ENCODE peak calls at places on chromosomes 5 and 9, in seven cellular contexts. K, G, H, O, M, Q and I are unnamed samples.

GRCh38 chr5:170233358-170233892 is 640 bp downstream of the C5orf58 start:
- DNase-seq in K (no peak), G (no peak), H (no peak), O (no peak), M (no peak), Q (no peak), I (no peak)

GRCh38 chr5:26553079-26553478 is 485.3 kb downstream of the CDH9 start:
- DNase-seq in K (no peak), G (peak), H (no peak), O (no peak), M (no peak), Q (no peak), I (no peak)

GRCh38 chr9:129107651-129108050 is 2.9 kb downstream of the CRAT start:
- DNase-seq in K (no peak), G (no peak), H (no peak), O (no peak), M (no peak), Q (no peak), I (no peak)

GRCh38 chr9:113056191-113057106 is at the start of gene ZFP37:
- DNase-seq in K (peak), G (peak), H (peak), O (peak), M (peak), Q (peak), I (peak)

GRCh38 chr5:7886849-7887460 is 18.0 kb downstream of the MTRR start:
- DNase-seq in K (peak), G (peak), H (no peak), O (no peak), M (no peak), Q (no peak), I (peak)

GRCh38 chr9:80928697-80929096 is 760.6 kb downstream of the TLE1 start:
- DNase-seq in K (no peak), G (no peak), H (no peak), O (no peak), M (no peak), Q (no peak), I (no peak)

GRCh38 chr9:2281031-2281802 is 266.1 kb downstream of the SMARCA2 start:
- DNase-seq in K (no peak), G (peak), H (no peak), O (no peak), M (no peak), Q (no peak), I (no peak)

GRCh38 chr5:15791274-15791673 is 291.3 kb downstream of the FBXL7 start:
- DNase-seq in K (no peak), G (no peak), H (no peak), O (no peak), M (no peak), Q (no peak), I (no peak)

GRCh38 chr5:148729182-148729581 is 74.9 kb upstream of the HTR4 start:
- DNase-seq in K (no peak), G (no peak), H (no peak), O (no peak), M (no peak), Q (peak), I (no peak)

GRCh38 chr5:36613241-36613640 is 6.8 kb downstream of the SLC1A3 start:
- DNase-seq in K (no peak), G (no peak), H (no peak), O (no peak), M (no peak), Q (no peak), I (no peak)

GRCh38 chr9:113998529-113999255 is 79.4 kb downstream of the AMBP start:
- DNase-seq in K (no peak), G (no peak), H (no peak), O (no peak), M (no peak), Q (no peak), I (no peak)

GRCh38 chr5:6383376-6383775 is 5.0 kb upstream of the MED10 start:
- DNase-seq in K (no peak), G (no peak), H (no peak), O (no peak), M (no peak), Q (no peak), I (no peak)

GRCh38 chr5:104947061-104947460 is 1384.5 kb upstream of the NUDT12 start:
- DNase-seq in K (no peak), G (no peak), H (no peak), O (no peak), M (no peak), Q (no peak), I (no peak)

GRCh38 chr5:153135416-153135815 is 355.1 kb upstream of the GRIA1 start:
- DNase-seq in K (no peak), G (peak), H (no peak), O (no peak), M (no peak), Q (no peak), I (no peak)
- TF ChIP-seq CTCF in K (no peak), G (no peak), H (no peak), O (no peak), M (no peak), Q (no peak), I (no peak)

DNA sequence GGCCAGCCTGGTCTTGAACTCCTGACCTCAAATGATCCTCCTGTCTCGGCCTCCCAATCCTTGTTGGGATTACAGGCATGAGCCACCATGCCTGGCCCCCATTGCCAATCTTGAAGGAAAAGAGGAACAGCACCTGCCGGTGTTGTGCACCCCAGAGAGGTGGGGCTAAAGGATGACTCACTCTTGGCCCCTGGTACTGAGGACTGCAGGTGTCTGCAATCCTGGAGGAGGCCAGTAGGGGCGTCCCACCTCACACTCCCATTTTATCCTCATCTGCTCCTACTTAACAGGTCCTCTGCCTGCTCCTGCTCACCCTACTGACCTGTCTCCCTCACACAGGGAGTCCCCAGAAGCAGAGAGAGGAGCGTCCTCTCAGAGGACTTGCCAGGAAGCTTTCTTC is 390.4 kb downstream of the ARHGEF28 start:
- DNase-seq in K (peak), G (no peak), H (no peak), O (no peak), M (no peak), Q (peak), I (no peak)
- TF ChIP-seq CTCF in K (peak), G (no peak), H (no peak), O (no peak), M (no peak), Q (peak), I (no peak)

GRCh38 chr5:90162324-90162723 is 247.2 kb downstream of the CETN3 start:
- DNase-seq in K (no peak), G (no peak), H (no peak), O (no peak), M (no peak), Q (no peak), I (no peak)

GRCh38 chr5:90158131-90158530 is 251.4 kb downstream of the CETN3 start:
- DNase-seq in K (no peak), G (no peak), H (no peak), O (no peak), M (no peak), Q (no peak), I (no peak)

GRCh38 chr5:90166816-90167215 is 242.7 kb downstream of the CETN3 start:
- DNase-seq in K (no peak), G (no peak), H (no peak), O (no peak), M (no peak), Q (no peak), I (no peak)

GRCh38 chr5:90161399-90161798 is 248.2 kb downstream of the CETN3 start:
- DNase-seq in K (peak), G (peak), H (peak), O (no peak), M (no peak), Q (peak), I (no peak)
- TF ChIP-seq CTCF in K (peak), G (peak), H (peak), O (peak), M (no peak), Q (peak), I (peak)

GRCh38 chr5:31536873-31537272 is 4.8 kb downstream of the C5orf22 start:
- DNase-seq in K (no peak), G (no peak), H (no peak), O (no peak), M (no peak), Q (no peak), I (no peak)

GRCh38 chr5:31534527-31535046 is 2.5 kb downstream of the C5orf22 start:
- DNase-seq in K (no peak), G (no peak), H (no peak), O (no peak), M (no peak), Q (no peak), I (no peak)

GRCh38 chr5:31531543-31531887 is 378 bp downstream of the DROSHA start:
- DNase-seq in K (peak), G (peak), H (no peak), O (no peak), M (no peak), Q (peak), I (no peak)

GRCh38 chr5:31530541-31531265 is 1.2 kb downstream of the DROSHA start:
- DNase-seq in K (no peak), G (peak), H (no peak), O (no peak), M (no peak), Q (peak), I (no peak)

GRCh38 chr5:31531888-31532710 is at the start of the genes C5orf22 and DROSHA:
- DNase-seq in K (peak), G (peak), H (peak), O (peak), M (peak), Q (peak), I (peak)
- TF ChIP-seq CTCF in K (no peak), G (peak), H (peak), O (no peak), M (no peak), Q (peak), I (no peak)